ENCODE peak calls at places on chromosomes 7 and 10, in ten cellular contexts. I is SK-N-SH; T is GM06990; Y is CD8-positive, alpha-beta T cell; J is Calu3; A is tibial artery; C is body of pancreas; H is AG04450; F is tibial nerve; L is uterus. Z is an unnamed sample.

GRCh38 chr10:37754538-37755323 is 102.7 kb downstream of the ZNF248 start:
- DNase-seq in L (no peak), I (peak), F (no peak), J (no peak), H (no peak), Y (no peak), T (no peak), C (peak), A (no peak), Z (no peak)

GRCh38 chr7:124777268-124777667 is 11.7 kb upstream of the GPR37 start:
- DNase-seq in J (no peak), I (no peak), T (no peak), C (no peak), L (no peak), A (no peak), H (no peak), Y (no peak), F (no peak), Z (no peak)

GRCh38 chr7:100360102-100360607 is 2.2 kb downstream of the PILRB start:
- DNase-seq in T (no peak), F (no peak), I (no peak), C (no peak), Y (no peak), A (no peak), J (no peak), L (no peak), H (no peak), Z (no peak)

GRCh38 chr10:31871266-31871887 is 57.3 kb downstream of the ARHGAP12 start:
- DNase-seq in H (no peak), I (no peak), L (no peak), F (no peak), A (no peak), T (no peak), Y (no peak), J (no peak), C (no peak), Z (no peak)

GRCh38 chr10:133081636-133082035 is 6.1 kb upstream of the ADGRA1 start:
- DNase-seq in F (no peak), T (no peak), L (no peak), C (no peak), A (no peak), H (no peak), I (no peak), J (no peak), Y (no peak), Z (no peak)

GRCh38 chr10:97466755-97467154 is 20.8 kb downstream of the ZDHHC16 start:
- DNase-seq in H (no peak), A (no peak), I (no peak), F (no peak), T (no peak), C (no peak), L (no peak), J (no peak), Y (no peak), Z (no peak)

GRCh38 chr7:7772385-7772784 is 54.0 kb upstream of the RPA3 start:
- DNase-seq in Y (no peak), I (no peak), T (peak), A (no peak), J (no peak), H (no peak), L (no peak), F (no peak), C (no peak), Z (no peak)

GRCh38 chr10:118503192-118503591 is 92.3 kb downstream of the PRLHR start:
- DNase-seq in Y (no peak), F (no peak), A (no peak), H (no peak), J (no peak), C (no peak), T (no peak), L (no peak), I (no peak), Z (no peak)

GRCh38 chr7:50270531-50271018 is 33.9 kb upstream of the IKZF1 start:
- DNase-seq in A (no peak), T (peak), C (no peak), Y (no peak), H (no peak), F (no peak), I (no peak), L (no peak), J (no peak), Z (no peak)

GRCh38 chr7:159020987-159021386 is 123.7 kb downstream of the VIPR2 start:
- DNase-seq in T (no peak), C (no peak), F (no peak), Y (no peak), I (no peak), A (peak), L (no peak), J (no peak), H (no peak), Z (no peak)

GRCh38 chr10:129400426-129400825 is 66.6 kb upstream of the MGMT start:
- DNase-seq in C (no peak), H (no peak), L (no peak), F (no peak), I (no peak), Y (no peak), T (no peak), J (no peak), A (no peak), Z (no peak)

GRCh38 chr10:31112961-31113360 is 81.3 kb upstream of the ZNF438 start:
- DNase-seq in J (no peak), T (no peak), L (no peak), C (no peak), H (no peak), A (no peak), I (no peak), F (no peak), Y (no peak), Z (no peak)

GRCh38 chr10:63752318-63752717 is 231.1 kb downstream of the REEP3 start:
- DNase-seq in I (no peak), J (no peak), L (no peak), F (no peak), H (no peak), A (no peak), T (no peak), Y (no peak), C (no peak), Z (no peak)

GRCh38 chr7:74023037-74023436 is 4.9 kb upstream of the ELN start:
- DNase-seq in C (peak), Y (no peak), J (peak), L (peak), F (peak), I (peak), H (no peak), A (peak), T (no peak), Z (no peak)

GRCh38 chr10:120387326-120387725 is 69.7 kb upstream of the PLPP4 start:
- DNase-seq in L (no peak), J (no peak), F (no peak), C (no peak), T (no peak), A (no peak), Y (no peak), H (no peak), I (no peak), Z (peak)

GRCh38 chr7:101089876-101090275 is 4.6 kb downstream of the TRIM56 start:
- DNase-seq in H (no peak), I (no peak), T (no peak), L (no peak), J (no peak), Y (no peak), C (no peak), F (no peak), A (no peak), Z (no peak)

GRCh38 chr10:125155101-125155500 is 5.3 kb downstream of the CTBP2 start:
- DNase-seq in Y (no peak), J (no peak), L (no peak), F (no peak), I (no peak), A (no peak), C (no peak), H (no peak), T (no peak), Z (no peak)

GRCh38 chr7:117829450-117829849 is 43.8 kb downstream of the CTTNBP2 start:
- DNase-seq in Y (no peak), F (no peak), H (no peak), A (no peak), C (no peak), T (no peak), J (no peak), L (no peak), I (no peak), Z (no peak)
- TF ChIP-seq CTCF in Y (no peak), F (no peak), H (no peak), A (no peak), C (no peak), T (no peak), J (no peak), L (no peak), I (no peak), Z (no peak)

GRCh38 chr7:27606270-27607209 is 56.1 kb downstream of the HIBADH start:
- DNase-seq in Y (no peak), J (no peak), T (no peak), L (no peak), A (no peak), H (no peak), I (no peak), F (no peak), C (no peak), Z (peak)

GRCh38 chr7:27607210-27607606 is 55.5 kb downstream of the HIBADH start:
- DNase-seq in L (no peak), C (no peak), Y (no peak), F (no peak), H (no peak), J (no peak), A (no peak), T (no peak), I (no peak), Z (no peak)

GRCh38 chr7:27603813-27604212 is 58.9 kb downstream of the HIBADH start:
- DNase-seq in T (no peak), A (no peak), Y (no peak), C (no peak), F (no peak), J (no peak), L (no peak), I (no peak), H (no peak), Z (no peak)

GRCh38 chr7:27605283-27605682 is 57.4 kb downstream of the HIBADH start:
- DNase-seq in A (no peak), T (no peak), L (no peak), Y (no peak), F (no peak), I (no peak), J (no peak), H (no peak), C (no peak), Z (no peak)

GRCh38 chr7:27605689-27606269 is 56.9 kb downstream of the HIBADH start:
- DNase-seq in T (no peak), F (no peak), L (no peak), I (no peak), Y (no peak), H (no peak), C (peak), A (no peak), J (peak), Z (no peak)
- TF ChIP-seq CTCF in T (peak), F (no peak), L (peak), I (peak), Y (no peak), H (peak), C (peak), A (no peak), J (peak), Z (peak)

GRCh38 chr7:130091999-130092398 is 21.7 kb downstream of the KLHDC10 start:
- DNase-seq in J (no peak), F (no peak), Y (no peak), A (no peak), H (no peak), T (no peak), I (no peak), L (no peak), C (no peak), Z (no peak)

GRCh38 chr7:130092598-130092997 is 22.3 kb downstream of the KLHDC10 start:
- DNase-seq in Y (no peak), T (no peak), A (no peak), L (no peak), F (no peak), J (no peak), C (no peak), H (no peak), I (no peak), Z (no peak)

GRCh38 chr7:130095812-130096211 is 25.5 kb downstream of the KLHDC10 start:
- DNase-seq in T (no peak), A (no peak), F (no peak), H (peak), Y (no peak), I (no peak), J (no peak), L (no peak), C (no peak), Z (peak)

GRCh38 chr7:130099331-130099730 is 29.0 kb downstream of the KLHDC10 start:
- DNase-seq in A (no peak), I (no peak), C (no peak), F (no peak), L (no peak), H (no peak), T (no peak), J (no peak), Y (no peak), Z (no peak)

DNA sequence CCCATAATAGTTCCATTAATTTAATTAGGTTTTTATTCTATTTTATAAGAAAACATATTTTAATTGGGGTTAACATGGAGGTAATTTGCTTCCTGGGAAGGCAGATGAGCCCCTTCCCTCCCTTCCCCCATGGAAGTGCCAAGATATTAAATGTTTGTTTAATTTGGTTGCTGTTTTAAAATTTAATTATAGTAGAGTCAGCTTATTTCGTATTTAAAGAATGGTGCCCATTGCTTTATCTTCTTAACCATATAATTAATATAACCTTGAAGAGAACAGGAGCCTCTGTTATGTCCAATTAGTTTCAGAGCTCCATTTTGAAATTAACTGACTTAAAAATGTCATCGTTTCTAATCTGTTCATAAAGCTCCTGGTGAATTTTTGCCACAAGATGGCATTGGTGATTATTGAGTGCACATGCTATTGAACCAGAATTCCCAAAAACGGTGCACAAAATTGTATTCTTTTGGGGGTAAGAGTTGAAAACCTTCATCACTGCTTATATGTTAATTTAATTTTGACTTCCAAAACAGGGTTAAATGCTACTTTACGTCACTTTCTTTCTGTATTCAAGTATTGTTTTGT is 26.0 kb downstream of the KLHDC10 start:
- DNase-seq in L (no peak), Y (no peak), H (no peak), T (no peak), J (no peak), A (no peak), F (no peak), C (no peak), I (no peak), Z (no peak)
- TF ChIP-seq CTCF in L (peak), Y (no peak), H (peak), T (no peak), J (no peak), A (no peak), F (peak), C (no peak), I (peak), Z (peak)

DNA sequence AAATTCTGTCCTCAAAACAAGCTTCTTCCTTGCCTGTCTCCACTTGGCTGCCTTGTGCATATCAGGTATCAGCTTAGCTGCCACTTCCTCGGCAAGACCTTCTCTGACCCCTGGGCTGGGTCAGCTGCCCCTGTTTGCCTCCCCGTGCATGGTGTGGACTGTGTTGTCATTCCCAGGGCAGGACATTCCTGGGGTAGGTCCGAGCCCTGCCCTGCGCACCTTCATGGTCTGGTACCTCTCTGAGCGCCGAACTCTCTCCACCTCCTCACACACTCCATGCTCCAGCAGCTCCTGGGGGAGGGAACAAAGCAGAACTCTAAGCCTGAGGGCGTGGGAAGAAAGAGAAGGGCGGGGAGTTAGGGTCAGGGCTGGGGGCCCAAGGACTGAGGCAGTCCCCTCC is 3.8 kb downstream of the POLM start:
- DNase-seq in A (no peak), J (no peak), L (no peak), F (no peak), I (no peak), H (no peak), T (no peak), C (no peak), Y (no peak), Z (no peak)
- TF ChIP-seq CTCF in A (no peak), J (no peak), L (no peak), F (no peak), I (no peak), H (no peak), T (no peak), C (no peak), Y (no peak), Z (no peak)